ENCODE peak calls at places on chromosomes 12 and 14, in six cellular contexts. X, O, Y, K, L and G are unnamed samples.

GRCh38 chr14:101544550-101544949 is 16.7 kb upstream of the DIO3 start:
- DNase-seq in X (no peak), O (no peak), Y (no peak), K (no peak), L (no peak), G (no peak)

GRCh38 chr12:131459666-131460365 is 251.1 kb upstream of the SFSWAP start:
- DNase-seq in X (no peak), O (no peak), Y (no peak), K (no peak), L (peak), G (no peak)

GRCh38 chr14:76486251-76486743 is 110.4 kb downstream of the ESRRB start:
- DNase-seq in X (no peak), O (peak), Y (no peak), K (no peak), L (no peak), G (no peak)

GRCh38 chr14:77324816-77325745 is 4.2 kb downstream of the GSTZ1 start:
- DNase-seq in X (no peak), O (no peak), Y (no peak), K (no peak), L (no peak), G (no peak)

GRCh38 chr12:60209521-60209920 is 613.7 kb downstream of the SLC16A7 start:
- DNase-seq in X (no peak), O (no peak), Y (no peak), K (no peak), L (no peak), G (no peak)

GRCh38 chr12:126727656-126728055 is 1539.3 kb upstream of the TMEM132C start:
- DNase-seq in X (no peak), O (no peak), Y (no peak), K (peak), L (no peak), G (no peak)

GRCh38 chr12:103841690-103842584 is 903 bp upstream of the NT5DC3 start:
- DNase-seq in X (peak), O (no peak), Y (peak), K (peak), L (no peak), G (no peak)

GRCh38 chr14:52583544-52583943 is 30.9 kb downstream of the GPR137C start:
- DNase-seq in X (no peak), O (no peak), Y (no peak), K (no peak), L (no peak), G (no peak)

GRCh38 chr12:123094349-123095073 is 56.4 kb downstream of the PITPNM2 start:
- DNase-seq in X (no peak), O (no peak), Y (no peak), K (no peak), L (no peak), G (no peak)

GRCh38 chr14:69631509-69631908 is 20.1 kb downstream of the SUSD6 start:
- DNase-seq in X (no peak), O (no peak), Y (no peak), K (no peak), L (no peak), G (no peak)

GRCh38 chr12:20576528-20576927 is 118.6 kb upstream of the SLCO1C1 start:
- DNase-seq in X (no peak), O (no peak), Y (no peak), K (no peak), L (no peak), G (no peak)

GRCh38 chr14:93804654-93805053 is 16.4 kb upstream of the PRIMA1 start:
- DNase-seq in X (no peak), O (no peak), Y (no peak), K (no peak), L (no peak), G (no peak)

GRCh38 chr12:56102683-56103065 is 1.7 kb upstream of the PA2G4 start:
- DNase-seq in X (no peak), O (no peak), Y (no peak), K (no peak), L (no peak), G (no peak)

GRCh38 chr12:116133609-116134214 is 143.8 kb downstream of the MED13L start:
- DNase-seq in X (peak), O (no peak), Y (no peak), K (no peak), L (no peak), G (no peak)

GRCh38 chr14:24052656-24053547 is 1.1 kb downstream of the CARMIL3 start:
- DNase-seq in X (no peak), O (no peak), Y (no peak), K (no peak), L (no peak), G (no peak)

GRCh38 chr12:104612381-104612780 is 155.6 kb downstream of the CHST11 start:
- DNase-seq in X (no peak), O (no peak), Y (no peak), K (no peak), L (no peak), G (no peak)

GRCh38 chr14:55976619-55977018 is 141.6 kb upstream of the PELI2 start:
- DNase-seq in X (no peak), O (no peak), Y (no peak), K (no peak), L (no peak), G (no peak)

GRCh38 chr14:29016050-29016900 is 249.7 kb downstream of the FOXG1 start:
- DNase-seq in X (peak), O (peak), Y (no peak), K (no peak), L (no peak), G (no peak)

GRCh38 chr14:89575386-89576061 is 158.5 kb upstream of the FOXN3 start:
- DNase-seq in X (no peak), O (no peak), Y (no peak), K (peak), L (no peak), G (no peak)

GRCh38 chr12:28710882-28711281 is 438.2 kb upstream of the FAR2 start:
- DNase-seq in X (no peak), O (no peak), Y (no peak), K (no peak), L (no peak), G (no peak)

GRCh38 chr12:71857657-71858056 is 18.1 kb downstream of the TBC1D15 start:
- DNase-seq in X (no peak), O (no peak), Y (no peak), K (no peak), L (no peak), G (no peak)

GRCh38 chr12:45794422-45794821 is 64.9 kb downstream of the ARID2 start:
- DNase-seq in X (no peak), O (no peak), Y (no peak), K (no peak), L (no peak), G (no peak)

GRCh38 chr14:21054123-21054767 is 3.4 kb upstream of the RNASE8 start:
- DNase-seq in X (no peak), O (no peak), Y (no peak), K (no peak), L (no peak), G (no peak)

GRCh38 chr12:53677612-53678133 is 1.8 kb upstream of the ATP5MC2 start:
- DNase-seq in X (no peak), O (peak), Y (no peak), K (no peak), L (no peak), G (no peak)

GRCh38 chr12:31773223-31773750 is 44.5 kb upstream of the AMN1 start:
- DNase-seq in X (no peak), O (no peak), Y (no peak), K (no peak), L (no peak), G (no peak)

GRCh38 chr14:55605793-55606192 is 25.8 kb downstream of the KTN1 start:
- DNase-seq in X (no peak), O (no peak), Y (no peak), K (no peak), L (no peak), G (no peak)

GRCh38 chr12:66232258-66232657 is 43.2 kb downstream of the IRAK3 start:
- DNase-seq in X (no peak), O (no peak), Y (no peak), K (no peak), L (no peak), G (no peak)

GRCh38 chr12:66236969-66237368 is 48.0 kb downstream of the IRAK3 start:
- DNase-seq in X (peak), O (no peak), Y (no peak), K (no peak), L (no peak), G (no peak)

GRCh38 chr12:66237505-66238175 is 48.6 kb downstream of the IRAK3 start:
- DNase-seq in X (no peak), O (no peak), Y (no peak), K (no peak), L (no peak), G (no peak)

GRCh38 chr12:66239295-66239694 is 50.3 kb downstream of the IRAK3 start:
- DNase-seq in X (no peak), O (no peak), Y (no peak), K (no peak), L (no peak), G (no peak)

GRCh38 chr12:66235626-66236281 is 46.7 kb downstream of the IRAK3 start:
- DNase-seq in X (no peak), O (no peak), Y (no peak), K (no peak), L (no peak), G (no peak)
- TF ChIP-seq CTCF in X (no peak), O (no peak), Y (no peak), K (no peak), L (no peak), G (no peak)

GRCh38 chr14:99233222-99234035 is 38.6 kb downstream of the BCL11B start:
- DNase-seq in X (no peak), O (no peak), Y (no peak), K (no peak), L (no peak), G (no peak)

GRCh38 chr14:99232406-99233214 is 39.4 kb downstream of the BCL11B start:
- DNase-seq in X (no peak), O (no peak), Y (no peak), K (no peak), L (no peak), G (no peak)

GRCh38 chr14:99230271-99231141 is 41.5 kb downstream of the BCL11B start:
- DNase-seq in X (no peak), O (no peak), Y (no peak), K (no peak), L (peak), G (no peak)

GRCh38 chr14:99231181-99231849 is 40.7 kb downstream of the BCL11B start:
- DNase-seq in X (no peak), O (no peak), Y (no peak), K (peak), L (no peak), G (no peak)

GRCh38 chr14:99231850-99232401 is 40.1 kb downstream of the BCL11B start:
- DNase-seq in X (no peak), O (no peak), Y (no peak), K (peak), L (no peak), G (no peak)
- H3K27ac ChIP-seq in X (no peak), O (no peak), Y (no peak), K (no peak), L (peak), G (peak)

GRCh38 chr12:6540181-6540877 is 6.0 kb downstream of the GAPDH start:
- DNase-seq in X (peak), O (no peak), Y (peak), K (peak), L (peak), G (peak)
- TF ChIP-seq CTCF in X (no peak), O (no peak), Y (no peak), K (no peak), L (no peak), G (no peak)

GRCh38 chr12:19373569-19373968 is 65.7 kb upstream of the AEBP2 start:
- DNase-seq in X (no peak), O (no peak), Y (no peak), K (no peak), L (no peak), G (no peak)
- H3K27ac ChIP-seq in X (no peak), O (no peak), Y (no peak), K (no peak), L (no peak), G (no peak)

GRCh38 chr12:69284131-69284530 is 44.8 kb downstream of the CPSF6 start:
- DNase-seq in X (peak), O (peak), Y (peak), K (peak), L (no peak), G (no peak)
- TF ChIP-seq CTCF in X (peak), O (peak), Y (no peak), K (no peak), L (no peak), G (no peak)

GRCh38 chr14:22391908-22392307 is 197.1 kb downstream of the DAD1 start:
- DNase-seq in X (peak), O (peak), Y (peak), K (no peak), L (no peak), G (no peak)
- H3K27ac ChIP-seq in X (no peak), O (no peak), Y (no peak), K (no peak), L (no peak), G (no peak)